ENCODE peak calls at places on chromosomes 11 and 22, in six cellular contexts. One of them, this sample, is unnamed.

GRCh38 chr11:104467414-104467813 is 303.5 kb upstream of the PDGFD start:
- DNase-seq in GM12891: no peak
- DNase-seq in amniotic epithelial cell: peak; percentile 10
- DNase-seq in neural crest cell: no peak
- DNase-seq in bronchial epithelial cell: no peak
- DNase-seq in fibroblast of villous mesenchyme: no peak
- DNase-seq in this sample: no peak

GRCh38 chr11:47524200-47524874 is 28.6 kb downstream of the CELF1 start:
- DNase-seq in amniotic epithelial cell: no peak
- DNase-seq in fibroblast of villous mesenchyme: no peak
- DNase-seq in neural crest cell: no peak
- DNase-seq in GM12891: no peak
- DNase-seq in bronchial epithelial cell: peak; percentile 43
- DNase-seq in this sample: no peak

GRCh38 chr11:95415837-95416288 is 184.9 kb upstream of the SESN3 start:
- DNase-seq in amniotic epithelial cell: no peak
- DNase-seq in bronchial epithelial cell: no peak
- DNase-seq in neural crest cell: no peak
- DNase-seq in fibroblast of villous mesenchyme: no peak
- DNase-seq in GM12891: no peak
- DNase-seq in this sample: peak; percentile 9

GRCh38 chr11:118410055-118410745 is 8.8 kb downstream of the ATP5MG start:
- DNase-seq in GM12891: no peak
- DNase-seq in amniotic epithelial cell: no peak
- DNase-seq in fibroblast of villous mesenchyme: no peak
- DNase-seq in neural crest cell: no peak
- DNase-seq in bronchial epithelial cell: no peak
- DNase-seq in this sample: no peak

GRCh38 chr11:78420255-78420764 is 2.7 kb upstream of the GAB2 start:
- DNase-seq in GM12891: no peak
- DNase-seq in amniotic epithelial cell: peak; percentile 95
- DNase-seq in fibroblast of villous mesenchyme: peak; percentile 95
- DNase-seq in bronchial epithelial cell: peak; percentile 28
- DNase-seq in neural crest cell: peak; percentile 60
- DNase-seq in this sample: peak; percentile 79

GRCh38 chr22:48845356-48845936 is 982.2 kb downstream of the BRD1 start:
- DNase-seq in bronchial epithelial cell: no peak
- DNase-seq in fibroblast of villous mesenchyme: no peak
- DNase-seq in GM12891: no peak
- DNase-seq in neural crest cell: no peak
- DNase-seq in amniotic epithelial cell: no peak
- DNase-seq in this sample: no peak

GRCh38 chr22:28711341-28711740 is 30.3 kb downstream of the CHEK2 start:
- DNase-seq in GM12891: no peak
- DNase-seq in neural crest cell: no peak
- DNase-seq in bronchial epithelial cell: no peak
- DNase-seq in amniotic epithelial cell: no peak
- DNase-seq in fibroblast of villous mesenchyme: peak; percentile 4
- DNase-seq in this sample: no peak

GRCh38 chr11:86150826-86151187 is 81.9 kb upstream of the PICALM start:
- DNase-seq in amniotic epithelial cell: no peak
- DNase-seq in bronchial epithelial cell: no peak
- DNase-seq in neural crest cell: no peak
- DNase-seq in GM12891: no peak
- DNase-seq in fibroblast of villous mesenchyme: no peak
- DNase-seq in this sample: no peak

GRCh38 chr11:67468056-67468455 is 995 bp downstream of the TMEM134 start:
- DNase-seq in bronchial epithelial cell: peak; percentile 86
- DNase-seq in fibroblast of villous mesenchyme: no peak
- DNase-seq in neural crest cell: no peak
- DNase-seq in amniotic epithelial cell: no peak
- DNase-seq in GM12891: no peak
- DNase-seq in this sample: no peak